ENCODE peak calls at places on chromosome 22, in five cellular contexts. G is fibroblast of pulmonary artery, B is C1 segment of cervical spinal cord, N is AG10803, Z is head of caudate nucleus. L is an unnamed sample.

GRCh38 chr22:47408409-47408808 is 646.0 kb downstream of the TBC1D22A start:
- DNase-seq in N (no peak), Z (no peak), B (no peak), G (no peak), L (no peak)

GRCh38 chr22:29539105-29539504 is 14.5 kb downstream of the THOC5 start:
- DNase-seq in G (peak; percentile 4), Z (no peak), B (no peak), N (no peak), L (no peak)

GRCh38 chr22:38017272-38017920 is 33.0 kb upstream of the SOX10 start:
- DNase-seq in N (peak; percentile 65), Z (peak; percentile 90), G (peak; percentile 73), B (no peak), L (no peak)

GRCh38 chr22:46934746-46935491 is 172.5 kb downstream of the TBC1D22A start:
- DNase-seq in B (no peak), G (peak; percentile 92), Z (no peak), N (peak; percentile 84), L (no peak)

GRCh38 chr22:45554040-45554406 is 51.3 kb downstream of the FBLN1 start:
- DNase-seq in Z (no peak), N (no peak), G (no peak), B (no peak), L (peak; percentile 70)

GRCh38 chr22:46525681-46526483 is 11.5 kb downstream of the CELSR1 start:
- DNase-seq in G (no peak), Z (no peak), N (no peak), B (no peak), L (no peak)

GRCh38 chr22:45584621-45585436 is 82.1 kb downstream of the FBLN1 start:
- DNase-seq in G (no peak), B (no peak), Z (no peak), N (peak; percentile 73), L (no peak)

GRCh38 chr22:39873963-39874362 is 19.6 kb downstream of the ENTHD1 start:
- DNase-seq in G (no peak), N (no peak), B (no peak), Z (no peak), L (no peak)

GRCh38 chr22:20494978-20495860 is at the start of gene KLHL22:
- DNase-seq in N (peak; percentile 32), Z (peak; percentile 50), G (no peak), B (no peak), L (peak; percentile 74)

GRCh38 chr22:37080838-37081237 is 28.7 kb downstream of the TMPRSS6 start:
- DNase-seq in N (peak; percentile 17), B (no peak), G (no peak), Z (no peak), L (no peak)

GRCh38 chr22:36232715-36233401 is 6.5 kb downstream of the APOL2 start:
- DNase-seq in G (no peak), B (no peak), Z (no peak), N (no peak), L (no peak)

GRCh38 chr22:28857288-28857687 is 26.1 kb upstream of the ZNRF3 start:
- DNase-seq in B (no peak), N (no peak), Z (no peak), G (no peak), L (no peak)

GRCh38 chr22:38728899-38729796 is 23.4 kb downstream of the GTPBP1 start:
- DNase-seq in N (no peak), B (no peak), Z (no peak), G (no peak), L (no peak)

GRCh38 chr22:42720263-42721044 is at the start of gene A4GALT:
- DNase-seq in N (no peak), Z (no peak), B (no peak), G (no peak), L (no peak)

GRCh38 chr22:45888221-45889092 is 88.5 kb downstream of the WNT7B start:
- DNase-seq in Z (no peak), G (no peak), B (no peak), N (no peak), L (no peak)

GRCh38 chr22:38167988-38168407 is 13.6 kb downstream of the PLA2G6 start:
- DNase-seq in N (no peak), G (no peak), B (no peak), Z (peak; percentile 56), L (no peak)